ENCODE peak calls at places on chromosomes 3 and 15, in four cellular contexts. One of them, this sample, is unnamed.

GRCh38 chr3:53196575-53197407 is 35.8 kb downstream of the PRKCD start:
- DNase-seq in AG09309: no peak
- DNase-seq in psoas muscle: no peak
- DNase-seq in CD4-positive, alpha-beta T cell: no peak
- DNase-seq in this sample: no peak

GRCh38 chr15:49731187-49731828 is 110.5 kb downstream of the DTWD1 start:
- DNase-seq in AG09309: no peak
- DNase-seq in psoas muscle: no peak
- DNase-seq in CD4-positive, alpha-beta T cell: no peak
- DNase-seq in this sample: no peak

GRCh38 chr3:46930176-46930944 is 46.2 kb downstream of the CCDC12 start:
- DNase-seq in AG09309: no peak
- DNase-seq in psoas muscle: no peak
- DNase-seq in CD4-positive, alpha-beta T cell: no peak
- DNase-seq in this sample: no peak

GRCh38 chr3:152646004-152646403 is 188.9 kb upstream of the P2RY1 start:
- DNase-seq in AG09309: no peak
- DNase-seq in psoas muscle: no peak
- DNase-seq in CD4-positive, alpha-beta T cell: no peak
- DNase-seq in this sample: no peak

GRCh38 chr3:150761831-150762661 is 923 bp downstream of the SIAH2 start:
- DNase-seq in AG09309: no peak
- DNase-seq in psoas muscle: peak
- DNase-seq in CD4-positive, alpha-beta T cell: peak
- DNase-seq in this sample: no peak

GRCh38 chr3:195394024-195394423 is 48.8 kb downstream of the ACAP2 start:
- DNase-seq in AG09309: no peak
- DNase-seq in psoas muscle: no peak
- DNase-seq in CD4-positive, alpha-beta T cell: no peak
- DNase-seq in this sample: no peak

GRCh38 chr3:6132684-6133432 is 728.1 kb upstream of the GRM7 start:
- DNase-seq in AG09309: no peak
- DNase-seq in psoas muscle: no peak
- DNase-seq in CD4-positive, alpha-beta T cell: no peak
- DNase-seq in this sample: no peak

GRCh38 chr3:87397210-87397609 is 120.8 kb upstream of the POU1F1 start:
- DNase-seq in AG09309: no peak
- DNase-seq in psoas muscle: no peak
- DNase-seq in CD4-positive, alpha-beta T cell: no peak
- DNase-seq in this sample: no peak

GRCh38 chr15:34588046-34588674 is 4.7 kb upstream of the GOLGA8B start:
- DNase-seq in AG09309: peak
- DNase-seq in psoas muscle: peak
- DNase-seq in CD4-positive, alpha-beta T cell: peak
- DNase-seq in this sample: peak

GRCh38 chr3:23889950-23890349 is 26.8 kb downstream of the NKIRAS1 start:
- DNase-seq in AG09309: no peak
- DNase-seq in psoas muscle: no peak
- DNase-seq in CD4-positive, alpha-beta T cell: no peak
- DNase-seq in this sample: no peak

GRCh38 chr3:190673157-190673556 is 159.3 kb downstream of the IL1RAP start:
- DNase-seq in AG09309: no peak
- DNase-seq in psoas muscle: no peak
- DNase-seq in CD4-positive, alpha-beta T cell: no peak
- DNase-seq in this sample: no peak

GRCh38 chr3:183486472-183486871 is 58.1 kb upstream of the MCF2L2 start:
- DNase-seq in AG09309: no peak
- DNase-seq in psoas muscle: no peak
- DNase-seq in CD4-positive, alpha-beta T cell: no peak
- DNase-seq in this sample: no peak

GRCh38 chr15:80892414-80892813 is 97.2 kb downstream of the MESD start:
- DNase-seq in AG09309: no peak
- DNase-seq in psoas muscle: no peak
- DNase-seq in CD4-positive, alpha-beta T cell: no peak
- DNase-seq in this sample: no peak

GRCh38 chr15:80890341-80890972 is 99.2 kb downstream of the MESD start:
- DNase-seq in AG09309: no peak
- DNase-seq in psoas muscle: no peak
- DNase-seq in CD4-positive, alpha-beta T cell: no peak
- DNase-seq in this sample: no peak

GRCh38 chr15:80893777-80894176 is 95.8 kb downstream of the MESD start:
- DNase-seq in AG09309: no peak
- DNase-seq in psoas muscle: peak
- DNase-seq in CD4-positive, alpha-beta T cell: no peak
- DNase-seq in this sample: no peak

GRCh38 chr15:80888846-80889245 is 100.8 kb downstream of the MESD start:
- DNase-seq in AG09309: no peak
- DNase-seq in psoas muscle: no peak
- DNase-seq in CD4-positive, alpha-beta T cell: no peak
- DNase-seq in this sample: no peak

GRCh38 chr15:80891006-80891405 is 98.6 kb downstream of the MESD start:
- DNase-seq in AG09309: no peak
- DNase-seq in psoas muscle: no peak
- DNase-seq in CD4-positive, alpha-beta T cell: no peak
- DNase-seq in this sample: no peak
- TF ChIP-seq CTCF in AG09309: no peak
- TF ChIP-seq CTCF in psoas muscle: no peak
- TF ChIP-seq CTCF in CD4-positive, alpha-beta T cell: no peak
- TF ChIP-seq CTCF in this sample: no peak

DNA sequence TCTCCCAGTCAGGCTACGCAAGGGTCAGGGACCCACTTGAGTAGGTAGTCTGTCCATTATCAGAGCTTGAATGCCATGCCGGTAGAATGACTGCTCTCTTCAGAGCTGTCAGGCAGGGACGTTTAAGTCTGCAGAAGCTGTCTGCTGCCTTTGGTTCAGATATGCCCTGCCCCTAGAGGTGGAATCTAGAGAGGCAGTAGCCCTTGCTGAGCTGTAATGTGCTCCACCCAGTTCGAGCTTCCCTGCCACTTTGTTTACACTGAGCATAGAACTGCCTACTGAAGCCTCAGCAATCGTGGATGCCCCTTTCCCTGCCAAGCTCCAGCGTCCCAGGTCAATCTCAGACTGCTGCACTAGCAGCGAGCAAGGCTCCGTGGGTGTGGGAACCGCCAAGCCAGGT is 57.5 kb upstream of the SETMAR start:
- DNase-seq in AG09309: no peak
- DNase-seq in psoas muscle: no peak
- DNase-seq in CD4-positive, alpha-beta T cell: no peak
- DNase-seq in this sample: no peak
- TF ChIP-seq CTCF in AG09309: no peak
- TF ChIP-seq CTCF in psoas muscle: no peak
- TF ChIP-seq CTCF in CD4-positive, alpha-beta T cell: no peak
- TF ChIP-seq CTCF in this sample: no peak

DNA sequence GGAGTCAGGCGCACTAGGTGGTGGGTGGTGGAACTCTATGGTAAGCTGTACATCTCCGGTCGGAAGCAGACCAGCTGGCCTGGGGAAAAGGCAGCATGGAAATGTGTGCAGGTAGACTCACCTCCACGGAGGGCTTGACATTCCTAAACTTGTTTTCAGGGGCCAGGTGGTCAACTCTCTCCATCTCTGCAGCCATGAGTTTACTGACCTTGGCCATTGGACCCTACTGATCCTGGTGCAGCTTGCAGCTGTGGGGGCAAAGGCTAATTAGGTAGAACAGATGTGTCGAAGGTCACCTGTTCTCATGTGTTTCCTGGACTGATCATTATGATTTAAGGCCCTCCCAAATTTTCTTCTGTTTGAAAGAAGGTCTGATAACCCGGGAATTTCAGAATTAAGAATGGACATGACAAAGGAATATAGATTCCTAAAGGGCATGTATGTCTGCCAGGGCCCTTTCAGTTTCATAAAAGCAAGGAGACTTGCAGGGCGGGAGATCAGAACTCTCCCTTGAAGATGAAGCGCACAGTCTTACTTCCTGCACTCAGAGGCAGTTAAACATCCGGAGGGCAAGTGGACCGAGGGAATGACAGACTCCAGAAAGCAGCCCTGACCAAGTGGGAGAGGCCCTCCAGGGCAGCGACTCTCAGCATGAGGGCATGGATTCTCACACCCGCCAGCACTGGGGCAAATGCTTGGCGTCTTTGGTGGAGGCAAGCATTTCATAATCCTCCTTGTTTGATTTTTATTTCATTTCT is 56.1 kb upstream of the CMTM7 start:
- DNase-seq in AG09309: no peak
- DNase-seq in psoas muscle: no peak
- DNase-seq in CD4-positive, alpha-beta T cell: no peak
- DNase-seq in this sample: no peak
- TF ChIP-seq CTCF in AG09309: no peak
- TF ChIP-seq CTCF in psoas muscle: no peak
- TF ChIP-seq CTCF in CD4-positive, alpha-beta T cell: no peak
- TF ChIP-seq CTCF in this sample: no peak

GRCh38 chr3:119352863-119353527 is 58.8 kb downstream of the ARHGAP31 start:
- DNase-seq in AG09309: peak
- DNase-seq in psoas muscle: no peak
- DNase-seq in CD4-positive, alpha-beta T cell: no peak
- DNase-seq in this sample: peak
- TF ChIP-seq CTCF in AG09309: peak
- TF ChIP-seq CTCF in psoas muscle: peak
- TF ChIP-seq CTCF in CD4-positive, alpha-beta T cell: peak
- TF ChIP-seq CTCF in this sample: peak

GRCh38 chr3:108320746-108321350 is 24.5 kb downstream of the HHLA2 start:
- DNase-seq in AG09309: no peak
- DNase-seq in psoas muscle: no peak
- DNase-seq in CD4-positive, alpha-beta T cell: no peak
- DNase-seq in this sample: no peak

GRCh38 chr3:108327168-108327567 is 30.8 kb downstream of the HHLA2 start:
- DNase-seq in AG09309: no peak
- DNase-seq in psoas muscle: no peak
- DNase-seq in CD4-positive, alpha-beta T cell: no peak
- DNase-seq in this sample: no peak

GRCh38 chr3:108324177-108324576 is 27.8 kb downstream of the HHLA2 start:
- DNase-seq in AG09309: no peak
- DNase-seq in psoas muscle: no peak
- DNase-seq in CD4-positive, alpha-beta T cell: no peak
- DNase-seq in this sample: no peak

GRCh38 chr3:108319428-108320053 is 23.2 kb downstream of the HHLA2 start:
- DNase-seq in AG09309: peak
- DNase-seq in psoas muscle: no peak
- DNase-seq in CD4-positive, alpha-beta T cell: no peak
- DNase-seq in this sample: no peak

GRCh38 chr3:108322352-108322751 is 26.0 kb downstream of the HHLA2 start:
- DNase-seq in AG09309: no peak
- DNase-seq in psoas muscle: no peak
- DNase-seq in CD4-positive, alpha-beta T cell: peak
- DNase-seq in this sample: no peak
- TF ChIP-seq CTCF in AG09309: peak
- TF ChIP-seq CTCF in psoas muscle: no peak
- TF ChIP-seq CTCF in CD4-positive, alpha-beta T cell: no peak
- TF ChIP-seq CTCF in this sample: no peak

GRCh38 chr15:68818088-68818670 is 2.5 kb downstream of the ANP32A start:
- DNase-seq in AG09309: no peak
- DNase-seq in psoas muscle: peak
- DNase-seq in CD4-positive, alpha-beta T cell: peak
- DNase-seq in this sample: no peak

GRCh38 chr15:68820205-68820588 is 498 bp downstream of the ANP32A start:
- DNase-seq in AG09309: no peak
- DNase-seq in psoas muscle: peak
- DNase-seq in CD4-positive, alpha-beta T cell: peak
- DNase-seq in this sample: no peak

GRCh38 chr15:68817304-68818087 is 3.2 kb downstream of the ANP32A start:
- DNase-seq in AG09309: no peak
- DNase-seq in psoas muscle: peak
- DNase-seq in CD4-positive, alpha-beta T cell: peak
- DNase-seq in this sample: no peak

GRCh38 chr15:68819451-68820204 is 1.1 kb downstream of the ANP32A start:
- DNase-seq in AG09309: no peak
- DNase-seq in psoas muscle: peak
- DNase-seq in CD4-positive, alpha-beta T cell: peak
- DNase-seq in this sample: no peak

GRCh38 chr15:68818671-68819450 is 1.8 kb downstream of the ANP32A start:
- DNase-seq in AG09309: no peak
- DNase-seq in psoas muscle: peak
- DNase-seq in CD4-positive, alpha-beta T cell: peak
- DNase-seq in this sample: no peak
- TF ChIP-seq CTCF in AG09309: no peak
- TF ChIP-seq CTCF in psoas muscle: no peak
- TF ChIP-seq CTCF in CD4-positive, alpha-beta T cell: no peak
- TF ChIP-seq CTCF in this sample: no peak

DNA sequence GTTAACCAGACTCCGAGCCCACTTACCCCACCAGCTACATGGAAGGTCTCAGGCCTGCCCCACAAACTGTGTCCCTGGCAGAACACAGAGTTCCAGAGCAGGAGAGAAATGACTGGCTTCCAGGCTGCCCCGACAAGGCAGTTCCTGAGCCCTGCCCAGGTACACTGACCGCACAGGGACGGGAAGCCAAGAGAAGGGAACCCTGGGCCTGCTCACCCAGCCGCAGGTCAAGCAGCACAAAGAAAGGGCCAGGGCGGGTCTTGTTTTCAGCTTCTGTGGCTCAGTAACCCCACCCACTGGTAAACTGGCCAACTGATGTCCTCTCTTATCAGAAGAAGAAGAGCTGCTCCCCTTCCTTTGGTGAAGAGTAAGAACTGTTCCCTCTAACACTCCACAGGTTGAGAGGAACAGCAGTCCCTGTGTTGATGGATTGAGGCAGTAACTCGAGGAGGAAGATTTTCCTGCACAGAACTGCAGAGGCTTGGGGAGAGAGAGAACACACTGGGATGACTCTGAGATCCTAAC is 68.4 kb downstream of the CRTC3 start:
- DNase-seq in AG09309: no peak
- DNase-seq in psoas muscle: peak
- DNase-seq in CD4-positive, alpha-beta T cell: no peak
- DNase-seq in this sample: no peak
- TF ChIP-seq CTCF in AG09309: no peak
- TF ChIP-seq CTCF in psoas muscle: no peak
- TF ChIP-seq CTCF in CD4-positive, alpha-beta T cell: no peak
- TF ChIP-seq CTCF in this sample: no peak

GRCh38 chr15:77769700-77770099 is 137.0 kb upstream of the LINGO1 start:
- DNase-seq in AG09309: no peak
- DNase-seq in psoas muscle: no peak
- DNase-seq in CD4-positive, alpha-beta T cell: no peak
- DNase-seq in this sample: no peak

GRCh38 chr15:77774350-77774749 is 141.6 kb upstream of the LINGO1 start:
- DNase-seq in AG09309: no peak
- DNase-seq in psoas muscle: no peak
- DNase-seq in CD4-positive, alpha-beta T cell: no peak
- DNase-seq in this sample: no peak

GRCh38 chr15:77773003-77773402 is 140.3 kb upstream of the LINGO1 start:
- DNase-seq in AG09309: no peak
- DNase-seq in psoas muscle: no peak
- DNase-seq in CD4-positive, alpha-beta T cell: no peak
- DNase-seq in this sample: no peak

GRCh38 chr15:77773903-77774302 is 141.2 kb upstream of the LINGO1 start:
- DNase-seq in AG09309: no peak
- DNase-seq in psoas muscle: no peak
- DNase-seq in CD4-positive, alpha-beta T cell: no peak
- DNase-seq in this sample: no peak

DNA sequence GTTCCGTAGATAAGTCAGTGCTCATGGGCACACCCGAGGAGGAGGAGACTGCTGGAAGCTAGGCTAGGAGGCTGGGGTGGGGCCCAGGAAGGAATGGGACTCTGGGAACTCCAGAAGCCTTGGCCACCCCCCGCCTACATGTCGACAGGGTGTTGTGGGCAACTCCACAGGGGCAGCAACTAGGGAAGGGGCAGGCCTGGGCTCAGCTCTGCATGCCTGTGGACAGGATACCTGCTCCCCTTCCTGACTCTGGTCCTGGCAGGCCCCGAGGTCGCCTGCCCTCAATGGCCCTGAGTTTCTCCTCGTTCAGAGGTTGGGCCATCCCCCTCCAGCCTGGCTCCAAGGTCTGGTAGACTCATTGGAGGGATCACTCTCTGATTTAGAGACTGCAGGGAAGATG is 138.9 kb upstream of the LINGO1 start:
- DNase-seq in AG09309: no peak
- DNase-seq in psoas muscle: no peak
- DNase-seq in CD4-positive, alpha-beta T cell: no peak
- DNase-seq in this sample: no peak
- TF ChIP-seq CTCF in AG09309: no peak
- TF ChIP-seq CTCF in psoas muscle: no peak
- TF ChIP-seq CTCF in CD4-positive, alpha-beta T cell: no peak
- TF ChIP-seq CTCF in this sample: no peak